ENCODE peak calls at places on chromosomes 3 and 15, in eight cellular contexts. A is occipital lobe, F is GM10248, C is Right ventricle myocardium superior, Q is T-helper 9 cell, B is WTC11, E is cardiac fibroblast, X is HEK293T. W is an unnamed sample.

GRCh38 chr3:171485338-171485737 is 25.1 kb upstream of the TNIK start:
- DNase-seq in A (no peak), E (no peak), B (no peak), F (no peak), X (no peak), C (no peak), Q (no peak), W (no peak)

GRCh38 chr15:68348601-68349000 is 71.1 kb downstream of the FEM1B start:
- DNase-seq in A (no peak), F (no peak), B (no peak), Q (no peak), E (no peak), C (no peak), X (no peak), W (no peak)

GRCh38 chr3:58102976-58103447 is 94.8 kb downstream of the FLNB start:
- DNase-seq in C (no peak), Q (no peak), B (no peak), A (no peak), X (no peak), E (no peak), F (no peak), W (no peak)

GRCh38 chr3:169354774-169355501 is 308.6 kb downstream of the MECOM start:
- DNase-seq in F (no peak), Q (no peak), A (no peak), E (no peak), X (no peak), B (no peak), C (no peak), W (no peak)

GRCh38 chr3:19267040-19267439 is 118.7 kb downstream of the KCNH8 start:
- DNase-seq in B (peak; percentile 41), F (no peak), A (no peak), X (no peak), E (no peak), C (no peak), Q (no peak), W (no peak)

GRCh38 chr15:69805248-69805953 is 292.3 kb downstream of the TLE3 start:
- DNase-seq in Q (no peak), E (no peak), A (no peak), C (no peak), X (no peak), B (no peak), F (no peak), W (no peak)

GRCh38 chr3:50551293-50552057 is 16.1 kb downstream of the C3orf18 start:
- DNase-seq in Q (no peak), F (no peak), C (no peak), A (no peak), X (no peak), B (no peak), E (no peak), W (no peak)

GRCh38 chr3:185656321-185656840 is 70.3 kb downstream of the SENP2 start:
- DNase-seq in C (peak; percentile 68), A (peak; percentile 31), Q (no peak), E (peak; percentile 99), B (no peak), X (no peak), F (no peak), W (no peak)

GRCh38 chr3:141240290-141241247 is 8.9 kb downstream of the PXYLP1 start:
- DNase-seq in C (no peak), B (no peak), Q (no peak), F (no peak), A (no peak), X (no peak), E (peak; percentile 56), W (no peak)

GRCh38 chr3:40608091-40608490 is 83.3 kb downstream of the ZNF621 start:
- DNase-seq in Q (no peak), E (no peak), F (no peak), A (no peak), C (no peak), B (no peak), X (no peak), W (no peak)

GRCh38 chr3:185646382-185647133 is 60.5 kb downstream of the SENP2 start:
- DNase-seq in A (no peak), X (no peak), B (no peak), C (no peak), F (peak; percentile 43), Q (no peak), E (no peak), W (no peak)